ENCODE peak calls at places on chromosomes 11 and 22, in five cellular contexts. One of them, this sample, is unnamed.

GRCh38 chr11:8631395-8632110 is 37.5 kb upstream of the STK33 start:
- DNase-seq in stomach: no peak
- DNase-seq in vagina: no peak
- DNase-seq in IMR-90: peak; percentile 93
- DNase-seq in breast epithelium: no peak
- DNase-seq in this sample: no peak

GRCh38 chr11:110818032-110818687 is 105.9 kb upstream of the ARHGAP20 start:
- DNase-seq in stomach: no peak
- DNase-seq in vagina: no peak
- DNase-seq in breast epithelium: no peak
- DNase-seq in IMR-90: peak; percentile 60
- DNase-seq in this sample: no peak

GRCh38 chr11:78231962-78232459 is 43.3 kb downstream of the USP35 start:
- DNase-seq in breast epithelium: no peak
- DNase-seq in IMR-90: peak; percentile 83
- DNase-seq in vagina: no peak
- DNase-seq in stomach: no peak
- DNase-seq in this sample: no peak

GRCh38 chr22:40951795-40952602 is 821 bp downstream of the RBX1 start:
- DNase-seq in breast epithelium: no peak
- DNase-seq in stomach: no peak
- DNase-seq in IMR-90: peak; percentile 15
- DNase-seq in vagina: no peak
- DNase-seq in this sample: no peak

GRCh38 chr11:130749216-130749615 is 167.1 kb downstream of the SNX19 start:
- DNase-seq in vagina: no peak
- DNase-seq in breast epithelium: no peak
- DNase-seq in stomach: no peak
- DNase-seq in IMR-90: no peak
- DNase-seq in this sample: no peak

GRCh38 chr11:117919326-117920275 is 9.6 kb downstream of the TMPRSS13 start:
- DNase-seq in vagina: no peak
- DNase-seq in breast epithelium: no peak
- DNase-seq in stomach: no peak
- DNase-seq in IMR-90: no peak
- DNase-seq in this sample: no peak

GRCh38 chr11:56883590-56883989 is 105.1 kb upstream of the OR5AK2 start:
- DNase-seq in stomach: no peak
- DNase-seq in IMR-90: no peak
- DNase-seq in breast epithelium: no peak
- DNase-seq in vagina: no peak
- DNase-seq in this sample: no peak

GRCh38 chr11:19511413-19512183 is 201.0 kb upstream of the NAV2 start:
- DNase-seq in stomach: peak; percentile 46
- DNase-seq in vagina: no peak
- DNase-seq in breast epithelium: no peak
- DNase-seq in IMR-90: no peak
- DNase-seq in this sample: no peak

GRCh38 chr11:15568440-15568839 is 453.7 kb downstream of the INSC start:
- DNase-seq in vagina: no peak
- DNase-seq in stomach: no peak
- DNase-seq in breast epithelium: no peak
- DNase-seq in IMR-90: no peak
- DNase-seq in this sample: no peak

GRCh38 chr11:31799794-31800397 is 11.2 kb downstream of the PAX6 start:
- DNase-seq in vagina: peak; percentile 64
- DNase-seq in breast epithelium: no peak
- DNase-seq in IMR-90: no peak
- DNase-seq in stomach: no peak
- DNase-seq in this sample: no peak

GRCh38 chr22:38138961-38139360 is 28.5 kb upstream of the BAIAP2L2 start:
- DNase-seq in stomach: no peak
- DNase-seq in IMR-90: no peak
- DNase-seq in breast epithelium: no peak
- DNase-seq in vagina: no peak
- DNase-seq in this sample: no peak

GRCh38 chr11:69012092-69013008 is 696 bp downstream of the MRGPRF start:
- DNase-seq in breast epithelium: no peak
- DNase-seq in stomach: no peak
- DNase-seq in vagina: no peak
- DNase-seq in IMR-90: peak; percentile 57
- DNase-seq in this sample: no peak

GRCh38 chr22:43152355-43153071 is 1.2 kb downstream of the TSPO start:
- DNase-seq in breast epithelium: peak; percentile 65
- DNase-seq in stomach: peak; percentile 93
- DNase-seq in vagina: no peak
- DNase-seq in IMR-90: peak; percentile 22
- DNase-seq in this sample: peak; percentile 62

GRCh38 chr22:39454385-39454871 is 2.4 kb upstream of the MGAT3 start:
- DNase-seq in vagina: no peak
- DNase-seq in breast epithelium: no peak
- DNase-seq in stomach: peak; percentile 68
- DNase-seq in IMR-90: no peak
- DNase-seq in this sample: no peak

GRCh38 chr11:70567680-70568503 is 169.6 kb downstream of the CTTN start:
- DNase-seq in IMR-90: peak; percentile 10
- DNase-seq in breast epithelium: peak; percentile 29
- DNase-seq in vagina: no peak
- DNase-seq in stomach: no peak
- DNase-seq in this sample: peak; percentile 10

GRCh38 chr11:40513281-40513680 is 946.2 kb downstream of the LRRC4C start:
- DNase-seq in vagina: no peak
- DNase-seq in IMR-90: no peak
- DNase-seq in stomach: no peak
- DNase-seq in breast epithelium: no peak
- DNase-seq in this sample: no peak

GRCh38 chr22:49967333-49968241 is 7.0 kb downstream of the PIM3 start:
- DNase-seq in stomach: peak; percentile 78
- DNase-seq in IMR-90: no peak
- DNase-seq in breast epithelium: peak; percentile 53
- DNase-seq in vagina: no peak
- DNase-seq in this sample: peak; percentile 92

GRCh38 chr11:62755086-62755615 is 1.2 kb upstream of the ZBTB3 start:
- DNase-seq in vagina: no peak
- DNase-seq in stomach: no peak
- DNase-seq in IMR-90: no peak
- DNase-seq in breast epithelium: no peak
- DNase-seq in this sample: no peak

GRCh38 chr11:62613275-62613864 is 313 bp downstream of the ROM1 start:
- DNase-seq in vagina: no peak
- DNase-seq in stomach: peak; percentile 32
- DNase-seq in IMR-90: no peak
- DNase-seq in breast epithelium: peak; percentile 63
- DNase-seq in this sample: no peak

GRCh38 chr11:91244921-91245320 is 979.7 kb upstream of the FAT3 start:
- DNase-seq in breast epithelium: no peak
- DNase-seq in IMR-90: no peak
- DNase-seq in vagina: no peak
- DNase-seq in stomach: no peak
- DNase-seq in this sample: no peak

GRCh38 chr22:40331706-40332105 is 14.6 kb upstream of the ADSL start:
- DNase-seq in breast epithelium: no peak
- DNase-seq in IMR-90: no peak
- DNase-seq in vagina: no peak
- DNase-seq in stomach: no peak
- DNase-seq in this sample: no peak

GRCh38 chr11:2259897-2260451 is 10.4 kb downstream of the ASCL2 start:
- DNase-seq in vagina: no peak
- DNase-seq in breast epithelium: no peak
- DNase-seq in stomach: no peak
- DNase-seq in IMR-90: no peak
- DNase-seq in this sample: no peak

GRCh38 chr11:93515438-93515837 is 27.8 kb downstream of the SMCO4 start:
- DNase-seq in breast epithelium: no peak
- DNase-seq in IMR-90: no peak
- DNase-seq in stomach: no peak
- DNase-seq in vagina: no peak
- DNase-seq in this sample: no peak

GRCh38 chr22:34976474-34976873 is 89.5 kb upstream of the ISX start:
- DNase-seq in stomach: no peak
- DNase-seq in vagina: no peak
- DNase-seq in IMR-90: no peak
- DNase-seq in breast epithelium: no peak
- DNase-seq in this sample: no peak

GRCh38 chr11:133679896-133680295 is 147.6 kb upstream of the OPCML start:
- DNase-seq in breast epithelium: no peak
- DNase-seq in IMR-90: no peak
- DNase-seq in stomach: no peak
- DNase-seq in vagina: no peak
- DNase-seq in this sample: no peak

GRCh38 chr11:79488286-79488685 is 47.5 kb upstream of the TENM4 start:
- DNase-seq in IMR-90: no peak
- DNase-seq in vagina: no peak
- DNase-seq in breast epithelium: no peak
- DNase-seq in stomach: no peak
- DNase-seq in this sample: no peak

GRCh38 chr11:70432580-70432979 is 34.3 kb downstream of the CTTN start:
- DNase-seq in stomach: no peak
- DNase-seq in vagina: no peak
- DNase-seq in IMR-90: no peak
- DNase-seq in breast epithelium: no peak
- DNase-seq in this sample: no peak

GRCh38 chr11:315051-315481 is 1.2 kb downstream of the IFITM1 start:
- DNase-seq in vagina: no peak
- DNase-seq in IMR-90: no peak
- DNase-seq in breast epithelium: no peak
- DNase-seq in stomach: no peak
- DNase-seq in this sample: no peak

GRCh38 chr11:108985611-108986279 is 320.9 kb downstream of the DDX10 start:
- DNase-seq in breast epithelium: no peak
- DNase-seq in stomach: no peak
- DNase-seq in IMR-90: peak; percentile 82
- DNase-seq in vagina: no peak
- DNase-seq in this sample: no peak

GRCh38 chr11:64083681-64084080 is 48.0 kb downstream of the FLRT1 start:
- DNase-seq in vagina: no peak
- DNase-seq in IMR-90: no peak
- DNase-seq in breast epithelium: no peak
- DNase-seq in stomach: no peak
- DNase-seq in this sample: no peak
- H3K27ac ChIP-seq in vagina: no peak overlapping the region
- H3K27ac ChIP-seq in IMR-90: no peak overlapping the region
- H3K27ac ChIP-seq in breast epithelium: no peak overlapping the region
- H3K27ac ChIP-seq in stomach: no peak overlapping the region
- H3K27ac ChIP-seq in this sample: peak overlapping the region; percentile 62

GRCh38 chr11:60887531-60887930 is 18.9 kb downstream of the PRPF19 start:
- DNase-seq in vagina: no peak
- DNase-seq in IMR-90: peak; percentile 61
- DNase-seq in breast epithelium: no peak
- DNase-seq in stomach: peak; percentile 61
- DNase-seq in this sample: no peak
- TF ChIP-seq POLR2A in vagina: no peak
- TF ChIP-seq POLR2A in IMR-90: no peak
- TF ChIP-seq POLR2A in breast epithelium: no peak
- TF ChIP-seq POLR2A in stomach: no peak
- TF ChIP-seq POLR2A in this sample: no peak

GRCh38 chr11:34473603-34474169 is 35.0 kb downstream of the CAT start:
- DNase-seq in breast epithelium: no peak
- DNase-seq in IMR-90: no peak
- DNase-seq in vagina: no peak
- DNase-seq in stomach: no peak
- DNase-seq in this sample: no peak

GRCh38 chr11:34480339-34480738 is 33.3 kb downstream of the ELF5 start:
- DNase-seq in vagina: no peak
- DNase-seq in breast epithelium: peak; percentile 30
- DNase-seq in IMR-90: peak; percentile 22
- DNase-seq in stomach: no peak
- DNase-seq in this sample: no peak

GRCh38 chr11:34478845-34479663 is 34.5 kb downstream of the ELF5 start:
- DNase-seq in IMR-90: no peak
- DNase-seq in breast epithelium: no peak
- DNase-seq in stomach: no peak
- DNase-seq in vagina: no peak
- DNase-seq in this sample: no peak

GRCh38 chr11:34476853-34477252 is 36.7 kb downstream of the ELF5 start:
- DNase-seq in IMR-90: no peak
- DNase-seq in vagina: no peak
- DNase-seq in stomach: no peak
- DNase-seq in breast epithelium: no peak
- DNase-seq in this sample: no peak

GRCh38 chr11:34475656-34476055 is 36.9 kb downstream of the CAT start:
- DNase-seq in IMR-90: no peak
- DNase-seq in breast epithelium: no peak
- DNase-seq in stomach: no peak
- DNase-seq in vagina: no peak
- DNase-seq in this sample: no peak
- H3K27ac ChIP-seq in IMR-90: no peak overlapping the region
- H3K27ac ChIP-seq in breast epithelium: no peak overlapping the region
- H3K27ac ChIP-seq in stomach: no peak overlapping the region
- H3K27ac ChIP-seq in vagina: no peak overlapping the region
- H3K27ac ChIP-seq in this sample: no peak overlapping the region

GRCh38 chr11:12111482-12112149 is 1.2 kb downstream of the MICAL2 start:
- DNase-seq in IMR-90: peak; percentile 46
- DNase-seq in breast epithelium: no peak
- DNase-seq in vagina: no peak
- DNase-seq in stomach: no peak
- DNase-seq in this sample: no peak

GRCh38 chr11:12110714-12111481 is 508 bp downstream of the MICAL2 start:
- DNase-seq in breast epithelium: peak; percentile 32
- DNase-seq in stomach: no peak
- DNase-seq in vagina: no peak
- DNase-seq in IMR-90: no peak
- DNase-seq in this sample: no peak

GRCh38 chr11:12109591-12110196 is 696 bp upstream of the MICAL2 start:
- DNase-seq in vagina: no peak
- DNase-seq in stomach: no peak
- DNase-seq in breast epithelium: no peak
- DNase-seq in IMR-90: no peak
- DNase-seq in this sample: no peak

GRCh38 chr11:12108875-12109453 is 1.4 kb upstream of the MICAL2 start:
- DNase-seq in vagina: no peak
- DNase-seq in breast epithelium: no peak
- DNase-seq in stomach: no peak
- DNase-seq in IMR-90: no peak
- DNase-seq in this sample: no peak

GRCh38 chr11:12110201-12110713 is at the start of gene MICAL2:
- DNase-seq in stomach: peak; percentile 91
- DNase-seq in vagina: no peak
- DNase-seq in breast epithelium: peak; percentile 82
- DNase-seq in IMR-90: peak; percentile 85
- DNase-seq in this sample: peak; percentile 78
- TF ChIP-seq POLR2A in stomach: no peak
- TF ChIP-seq POLR2A in vagina: peak; percentile 50
- TF ChIP-seq POLR2A in breast epithelium: no peak
- TF ChIP-seq POLR2A in IMR-90: peak; percentile 90
- TF ChIP-seq POLR2A in this sample: peak; percentile 87

This sample was measured in gastrocnemius medialis.